ENCODE peak calls at places on chromosome 1, in ten cellular contexts. S is Right ventricle myocardium inferior; D is lower lobe of right lung; Y is RPMI8226; V is kidney tubule cell; J is CD8-positive, alpha-beta memory T cell; G is activated CD4-positive, alpha-beta T cell treated with anti-CD3 and anti-CD28 coated beads, Interleukin-2, amount 10 ng/mL, durations not matched to agents 7 days and 5 days; P is C1 segment of cervical spinal cord; I is activated T-helper 9 cell treated with anti-CD3 and anti-CD28 coated beads, Interleukin-2, amount 50 U/mL, for 16 hours; E is H54. C is an unnamed sample.

GRCh38 chr1:42280841-42281240 is 54.2 kb downstream of the FOXJ3 start:
- DNase-seq in V (no peak), P (peak; percentile 72), S (no peak), I (no peak), E (no peak), J (no peak), Y (no peak), G (no peak), D (no peak), C (no peak)

GRCh38 chr1:54156986-54157385 is 4.2 kb upstream of the CDCP2 start:
- DNase-seq in V (no peak), P (no peak), E (no peak), Y (no peak), D (no peak), G (no peak), I (no peak), J (no peak), S (peak; percentile 48), C (no peak)

GRCh38 chr1:161061419-161061818 is 8.3 kb downstream of the ARHGAP30 start:
- DNase-seq in E (no peak), S (no peak), Y (no peak), J (no peak), G (no peak), P (no peak), V (no peak), D (no peak), I (no peak), C (no peak)

GRCh38 chr1:244049969-244050834 is 881 bp upstream of the ZBTB18 start:
- DNase-seq in E (no peak), J (no peak), S (peak; percentile 70), Y (peak; percentile 68), P (no peak), I (no peak), V (peak; percentile 39), D (peak; percentile 55), G (no peak), C (no peak)

GRCh38 chr1:245881767-245882391 is 625.2 kb downstream of the SMYD3 start:
- DNase-seq in P (no peak), I (no peak), Y (no peak), J (no peak), E (no peak), S (no peak), D (no peak), V (no peak), G (no peak), C (no peak)

GRCh38 chr1:67700692-67701410 is 15.8 kb downstream of the GADD45A start:
- DNase-seq in J (no peak), S (no peak), E (no peak), D (no peak), I (no peak), V (peak; percentile 64), Y (no peak), P (no peak), G (no peak), C (no peak)

GRCh38 chr1:48670234-48671020 is 106.3 kb downstream of the BEND5 start:
- DNase-seq in P (no peak), J (no peak), G (no peak), V (no peak), Y (no peak), S (no peak), I (no peak), D (no peak), E (no peak), C (no peak)

GRCh38 chr1:110380667-110381283 is 10.1 kb downstream of the SLC16A4 start:
- DNase-seq in J (no peak), D (no peak), G (no peak), V (no peak), Y (no peak), S (no peak), P (no peak), E (no peak), I (no peak), C (no peak)

GRCh38 chr1:225424562-225425210 is 3.2 kb downstream of the LBR start:
- DNase-seq in I (no peak), Y (no peak), D (no peak), P (no peak), S (no peak), V (peak; percentile 80), J (no peak), E (peak; percentile 64), G (no peak), C (no peak)

GRCh38 chr1:145983206-145983675 is 13.1 kb downstream of the TXNIP start:
- DNase-seq in Y (peak; percentile 92), I (no peak), V (no peak), S (no peak), P (no peak), D (no peak), J (no peak), G (no peak), E (no peak), C (no peak)

GRCh38 chr1:206103979-206104378 is 13.2 kb downstream of the AVPR1B start:
- DNase-seq in E (no peak), S (no peak), D (no peak), G (no peak), J (no peak), Y (no peak), V (no peak), I (no peak), P (no peak), C (no peak)

GRCh38 chr1:28096210-28097099 is 8.0 kb upstream of the EYA3 start:
- DNase-seq in S (no peak), J (no peak), I (no peak), G (no peak), D (no peak), E (no peak), V (no peak), Y (no peak), P (no peak), C (no peak)

GRCh38 chr1:228429698-228430097 is 13.0 kb upstream of the TRIM17 start:
- DNase-seq in E (no peak), J (no peak), Y (no peak), I (no peak), G (no peak), P (no peak), S (no peak), D (no peak), V (no peak), C (no peak)